ENCODE peak calls at places on chromosomes 3 and 15, in four cellular contexts. V, W, Z and Q are unnamed samples. For H3K4me1, the result is how much of the 10 kb centered on the place peaks cover.

GRCh38 chr15:82763361-82764142 is 42.3 kb downstream of the FSD2 start:
- DNase-seq in V (no peak), W (no peak), Z (no peak), Q (no peak)

GRCh38 chr3:109018828-109019227 is 65.1 kb upstream of the GUCA1C start:
- DNase-seq in Z (no peak), W (no peak), V (peak), Q (no peak)

GRCh38 chr3:152466784-152467183 is 198.1 kb downstream of the MBNL1 start:
- DNase-seq in Z (no peak), W (no peak), V (peak), Q (no peak)

GRCh38 chr3:98482717-98483482 is 14.6 kb upstream of the OR5K2 start:
- DNase-seq in W (no peak), V (no peak), Z (no peak), Q (peak)

GRCh38 chr3:59809016-59809415 is 759.2 kb upstream of the CFAP20DC start:
- DNase-seq in Z (no peak), W (no peak), V (no peak), Q (no peak)

GRCh38 chr3:100436951-100437350 is 35.6 kb downstream of the LNP1 start:
- DNase-seq in Z (no peak), V (no peak), W (no peak), Q (no peak)

GRCh38 chr15:29064731-29065130 is 179.0 kb downstream of the APBA2 start:
- DNase-seq in W (no peak), V (no peak), Z (no peak), Q (no peak)

GRCh38 chr3:12837295-12837986 is 3.9 kb downstream of the RPL32 start:
- DNase-seq in V (no peak), Z (no peak), W (no peak), Q (no peak)

GRCh38 chr15:61079529-61079928 is 149.6 kb downstream of the RORA start:
- DNase-seq in Z (no peak), V (no peak), W (no peak), Q (no peak)

GRCh38 chr3:12444582-12445468 is 39.5 kb upstream of the TSEN2 start:
- DNase-seq in V (peak), W (no peak), Z (no peak), Q (peak)

GRCh38 chr3:101163554-101163953 is 156.8 kb downstream of the IMPG2 start:
- DNase-seq in V (no peak), Z (no peak), W (no peak), Q (no peak)

GRCh38 chr3:71226565-71227281 is 356.8 kb downstream of the FOXP1 start:
- DNase-seq in V (no peak), W (no peak), Z (no peak), Q (no peak)

GRCh38 chr3:185176756-185177359 is 24.0 kb upstream of the C3orf70 start:
- DNase-seq in V (peak), W (no peak), Z (peak), Q (no peak)

GRCh38 chr3:139044366-139045210 is at the start of gene PRR23C:
- DNase-seq in Z (no peak), V (peak), W (no peak), Q (no peak)

GRCh38 chr15:35975941-35976340 is 430.0 kb upstream of the DPH6 start:
- DNase-seq in W (no peak), V (no peak), Z (no peak), Q (no peak)

GRCh38 chr3:110878692-110879091 is 192.9 kb upstream of the NECTIN3 start:
- DNase-seq in Z (no peak), V (no peak), W (no peak), Q (no peak)

GRCh38 chr3:110886514-110886913 is 185.1 kb upstream of the NECTIN3 start:
- DNase-seq in W (no peak), Z (no peak), V (peak), Q (no peak)

GRCh38 chr3:110881069-110881468 is 190.5 kb upstream of the NECTIN3 start:
- DNase-seq in W (peak), Z (no peak), V (peak), Q (peak)
- TF ChIP-seq CTCF in W (no peak), Z (no peak), V (peak), Q (peak)

GRCh38 chr3:29555590-29555989 is 274.7 kb downstream of the RBMS3 start:
- DNase-seq in V (peak), Z (no peak), W (no peak), Q (no peak)
- H3K4me1 ChIP-seq in V (under half), Z (under half), W (under half), Q (under half)

DNA sequence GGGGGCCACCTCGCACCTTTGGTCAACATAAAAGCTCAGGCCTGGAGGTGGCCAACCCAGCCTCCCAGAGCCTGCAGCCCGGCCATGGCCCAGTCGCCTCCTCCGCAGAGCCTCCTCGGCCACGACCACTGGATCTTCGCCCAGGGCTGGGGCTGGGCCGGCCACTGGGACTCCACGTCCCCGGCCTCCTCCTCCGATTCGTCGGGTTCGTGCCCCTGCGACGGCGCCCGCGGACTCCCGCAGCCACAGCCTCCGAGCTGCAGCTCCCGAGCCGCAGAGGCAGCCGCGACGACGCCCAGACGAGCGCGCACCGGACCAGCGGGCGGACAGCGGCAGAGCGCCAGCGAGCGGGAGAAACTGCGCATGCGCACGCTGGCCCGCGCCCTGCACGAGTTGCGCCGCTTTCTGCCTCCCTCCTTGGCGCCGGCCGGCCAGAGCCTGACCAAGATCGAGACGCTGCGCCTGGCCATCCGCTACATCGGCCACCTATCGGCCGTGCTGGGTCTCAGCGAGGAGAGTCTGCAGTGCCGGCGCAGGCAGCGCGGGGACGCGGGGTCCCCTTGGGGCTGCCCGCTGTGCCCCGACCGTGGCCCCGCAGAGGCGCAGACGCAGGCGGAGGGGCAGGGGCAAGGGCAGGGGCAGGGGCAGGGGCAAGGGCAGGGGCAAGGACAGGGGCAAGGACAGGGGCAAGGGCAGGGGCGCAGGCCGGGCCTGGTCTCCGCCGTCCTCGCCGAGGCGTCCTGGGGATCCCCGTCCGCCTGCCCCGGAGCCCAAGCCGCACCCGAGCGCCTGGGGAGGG is at the start of gene MESP2:
- DNase-seq in W (peak), V (peak), Z (peak), Q (no peak)
- TF ChIP-seq CTCF in W (peak), V (peak), Z (peak), Q (peak)

DNA sequence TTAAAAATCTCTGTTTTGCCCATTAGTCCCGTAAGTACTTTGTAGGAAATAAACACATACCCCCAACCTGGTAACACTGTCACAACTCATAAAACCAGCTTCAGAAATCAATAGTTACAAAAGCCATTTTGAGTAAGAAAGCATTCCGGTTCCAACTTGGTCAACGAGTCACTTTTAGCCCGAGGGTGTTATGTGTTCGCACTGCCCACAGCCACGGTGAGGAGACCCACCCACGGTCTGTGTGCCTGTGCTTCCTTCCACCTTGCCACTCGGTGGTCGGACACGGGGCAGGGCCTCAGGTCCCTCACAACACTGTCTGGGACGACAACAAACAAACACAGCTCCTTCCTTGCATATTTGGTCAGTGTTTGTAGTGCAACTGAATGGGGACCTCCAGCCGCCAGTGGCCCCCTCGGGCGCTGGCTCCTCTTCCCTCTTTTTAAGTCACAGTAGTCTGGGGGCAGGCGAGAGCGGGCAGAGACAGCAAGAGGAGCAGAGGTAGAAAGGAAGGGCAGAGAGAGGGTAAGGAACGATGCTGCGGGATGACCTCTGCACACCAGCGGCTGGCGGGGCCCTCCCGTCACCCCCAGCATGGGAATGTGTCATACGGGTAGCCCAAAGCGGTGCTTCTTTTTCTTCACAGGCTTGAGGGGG is 5.2 kb upstream of the MUSTN1 start:
- DNase-seq in W (no peak), Z (no peak), V (no peak), Q (no peak)
- H3K4me1 ChIP-seq in W (under half), Z (under half), V (under half), Q (under half)

GRCh38 chr15:99961011-99961441 is 227.8 kb upstream of the LYSMD4 start:
- DNase-seq in W (peak), Z (no peak), V (peak), Q (peak)
- TF ChIP-seq CTCF in W (no peak), Z (peak), V (peak), Q (peak)

DNA sequence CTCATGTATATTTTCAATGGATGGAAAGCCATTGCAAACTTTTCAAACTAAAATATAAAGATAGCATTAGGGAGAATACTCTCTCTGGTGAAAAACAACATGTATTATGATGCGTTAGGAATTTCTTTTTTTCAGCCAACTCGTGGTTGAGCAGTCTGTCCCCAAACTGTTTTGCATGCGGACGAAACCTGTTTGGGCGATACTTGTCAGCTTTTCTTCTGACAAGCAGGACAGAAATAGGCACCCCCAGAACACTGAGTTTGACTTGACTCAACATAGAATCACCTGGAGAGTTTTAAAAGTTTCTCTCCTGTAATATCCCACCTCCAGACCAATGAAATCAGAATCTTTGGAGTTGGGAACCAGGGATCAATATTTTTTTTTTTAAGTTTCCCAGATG is 417.5 kb upstream of the TPRG1 start:
- DNase-seq in V (no peak), Z (no peak), W (no peak), Q (no peak)
- H3K4me1 ChIP-seq in V (under half), Z (under half), W (under half), Q (under half)

DNA sequence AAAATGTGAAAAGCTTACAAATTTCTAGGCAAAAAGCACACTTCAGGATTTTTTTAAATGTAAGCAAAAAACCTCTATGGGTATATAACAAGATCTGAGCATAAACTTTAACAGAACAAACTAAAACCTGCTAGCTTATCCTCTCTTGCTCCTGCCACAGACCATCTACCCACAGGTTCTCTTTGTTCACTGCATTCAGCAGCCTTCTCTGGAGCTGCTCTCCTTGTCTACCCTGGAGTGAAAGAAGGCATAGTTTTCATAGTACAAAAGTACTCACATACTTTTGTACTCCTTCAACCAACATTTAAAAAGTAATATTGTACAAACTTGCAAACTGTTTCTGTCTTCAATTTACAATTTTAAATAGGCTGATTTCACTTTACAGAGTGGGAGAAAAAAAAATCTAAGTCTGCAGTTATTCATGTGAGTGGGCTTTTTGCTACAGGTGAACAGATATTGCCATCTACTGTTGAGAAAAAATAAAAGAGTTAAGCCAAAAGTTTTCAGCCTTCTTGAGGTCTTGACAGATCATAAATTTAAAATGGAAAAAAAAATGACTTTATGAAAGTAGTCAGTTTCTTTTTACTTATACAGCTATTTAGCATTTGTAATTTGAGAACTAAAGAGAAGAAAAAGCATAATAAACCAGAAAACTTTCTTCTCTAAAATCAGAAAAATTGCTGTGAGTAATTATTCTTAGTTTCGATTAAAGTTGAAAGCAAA is 20.4 kb downstream of the TERC start:
- DNase-seq in V (peak), W (no peak), Z (no peak), Q (no peak)
- TF ChIP-seq CTCF in V (peak), W (no peak), Z (peak), Q (peak)

DNA sequence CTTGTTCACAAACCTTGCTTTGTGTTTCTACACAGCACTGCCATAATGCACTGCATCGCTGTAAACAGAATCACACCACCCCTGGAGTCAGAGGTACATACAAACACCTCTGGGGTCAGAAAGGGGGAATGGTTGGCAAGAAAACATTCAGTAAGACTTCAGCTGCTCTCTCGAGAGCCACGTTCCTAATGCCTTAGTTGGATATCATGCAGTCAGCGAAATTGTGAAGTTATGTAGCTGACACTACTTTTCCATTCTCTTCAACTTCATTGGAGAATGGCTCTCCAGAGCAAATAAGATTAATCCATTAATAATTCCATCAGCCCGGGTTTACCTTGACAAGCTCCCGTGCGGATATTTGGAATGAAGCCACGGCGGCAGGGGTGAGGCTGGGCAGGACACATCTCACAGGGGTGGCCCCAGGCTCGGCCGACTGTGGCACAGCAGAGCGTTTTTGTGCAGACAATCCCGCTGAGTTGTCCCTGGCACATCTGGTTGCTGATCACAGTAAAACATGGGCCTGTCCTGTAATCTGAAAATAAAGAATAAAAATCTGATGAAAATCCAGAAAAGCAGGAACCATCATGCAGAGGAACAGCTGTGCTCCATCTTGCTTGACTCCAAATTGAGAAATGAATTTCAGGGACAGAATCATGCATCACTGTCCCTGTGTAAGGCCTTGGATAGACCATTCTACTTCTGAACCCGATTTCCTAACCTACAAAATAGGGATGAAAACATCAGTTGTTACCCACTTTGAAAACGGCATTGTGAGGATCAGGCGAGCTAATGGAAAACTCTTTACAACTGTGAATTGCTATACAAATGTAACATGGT is 108.0 kb downstream of the FBN1 start:
- DNase-seq in V (no peak), Z (no peak), W (no peak), Q (no peak)
- H3K4me1 ChIP-seq in V (under half), Z (under half), W (under half), Q (under half)